ENCODE peak calls at places on chromosome 12, in seven cellular contexts. Y is IMR-90, V is psoas muscle, B is adrenal gland, E is tibial artery, I is PC-3, R is stomach. P is an unnamed sample.
A peak's percentile ranks its signal among the peaks of the same experiment; 100 is the strongest.

GRCh38 chr12:108650083-108650482 is 16.4 kb upstream of the SELPLG start:
- DNase-seq in Y (no peak), V (no peak), B (no peak), E (no peak), I (no peak), R (no peak), P (no peak)

GRCh38 chr12:67469666-67470065 is 178.9 kb upstream of the DYRK2 start:
- DNase-seq in Y (no peak), V (no peak), B (no peak), E (no peak), I (no peak), R (no peak), P (no peak)

GRCh38 chr12:50764861-50765324 is 992 bp downstream of the ATF1 start:
- DNase-seq in Y (peak; percentile 35), V (no peak), B (peak; percentile 63), E (no peak), I (peak; percentile 45), R (no peak), P (peak; percentile 39)

GRCh38 chr12:45660330-45660729 is 69.2 kb upstream of the ARID2 start:
- DNase-seq in Y (peak; percentile 79), V (no peak), B (peak; percentile 50), E (no peak), I (peak; percentile 91), R (peak; percentile 26), P (peak; percentile 43)

GRCh38 chr12:52660934-52661333 is 8.9 kb upstream of the KRT2 start:
- DNase-seq in Y (no peak), V (no peak), B (no peak), E (no peak), I (no peak), R (no peak), P (no peak)

GRCh38 chr12:47021298-47021697 is 58.1 kb upstream of the PCED1B start:
- DNase-seq in Y (peak; percentile 95), V (no peak), B (no peak), E (no peak), I (peak; percentile 97), R (no peak), P (peak; percentile 89)

GRCh38 chr12:18139989-18140596 is 50.1 kb upstream of the RERGL start:
- DNase-seq in Y (peak; percentile 27), V (no peak), B (no peak), E (no peak), I (peak; percentile 60), R (no peak), P (peak; percentile 38)

GRCh38 chr12:53530056-53530455 is 22.8 kb upstream of the NPFF start:
- DNase-seq in Y (no peak), V (no peak), B (no peak), E (no peak), I (no peak), R (no peak), P (no peak)

GRCh38 chr12:5467941-5468340 is 36.0 kb downstream of the NTF3 start:
- DNase-seq in Y (peak; percentile 73), V (no peak), B (no peak), E (no peak), I (no peak), R (no peak), P (no peak)

GRCh38 chr12:109857715-109858114 is 22.6 kb downstream of the GLTP start:
- DNase-seq in Y (no peak), V (no peak), B (no peak), E (no peak), I (no peak), R (no peak), P (no peak)

GRCh38 chr12:31521972-31522371 is 69.0 kb downstream of the DENND5B start:
- DNase-seq in Y (peak; percentile 54), V (no peak), B (no peak), E (no peak), I (no peak), R (no peak), P (no peak)

GRCh38 chr12:78863482-78864427 is 819 bp upstream of the SYT1 start:
- DNase-seq in Y (peak; percentile 39), V (peak; percentile 40), B (peak; percentile 23), E (no peak), I (peak; percentile 53), R (no peak), P (peak; percentile 6)

GRCh38 chr12:105754313-105754712 is 384.4 kb downstream of the NUAK1 start:
- DNase-seq in Y (no peak), V (no peak), B (no peak), E (no peak), I (no peak), R (no peak), P (no peak)

GRCh38 chr12:51062631-51063397 is 14.7 kb downstream of the LETMD1 start:
- DNase-seq in Y (no peak), V (no peak), B (no peak), E (no peak), I (no peak), R (no peak), P (no peak)

GRCh38 chr12:25236190-25236589 is 14.5 kb downstream of the KRAS start:
- DNase-seq in Y (peak; percentile 36), V (no peak), B (peak; percentile 32), E (no peak), I (no peak), R (no peak), P (peak; percentile 8)

GRCh38 chr12:64006211-64006610 is 161.7 kb downstream of the SRGAP1 start:
- DNase-seq in Y (peak; percentile 70), V (no peak), B (no peak), E (no peak), I (no peak), R (no peak), P (peak; percentile 80)

GRCh38 chr12:57793920-57794319 is 11.3 kb downstream of the TSFM start:
- DNase-seq in Y (peak; percentile 90), V (no peak), B (no peak), E (no peak), I (peak; percentile 82), R (no peak), P (peak; percentile 79)

GRCh38 chr12:68081561-68081960 is 78.0 kb downstream of the IFNG start:
- DNase-seq in Y (no peak), V (no peak), B (no peak), E (no peak), I (no peak), R (no peak), P (no peak)

GRCh38 chr12:105107497-105108371 is at the start of gene WASHC4:
- DNase-seq in Y (peak; percentile 85), V (peak; percentile 97), B (peak; percentile 95), E (peak; percentile 95), I (peak; percentile 97), R (peak; percentile 94), P (peak; percentile 89)

GRCh38 chr12:102526701-102527100 is 46.3 kb upstream of the IGF1 start:
- DNase-seq in Y (peak; percentile 57), V (no peak), B (no peak), E (no peak), I (no peak), R (no peak), P (peak; percentile 41)

GRCh38 chr12:51926718-51927117 is 19.4 kb downstream of the ACVRL1 start:
- DNase-seq in Y (peak; percentile 42), V (no peak), B (no peak), E (no peak), I (peak; percentile 69), R (peak; percentile 75), P (peak; percentile 26)

GRCh38 chr12:108989381-108989780 is 31.5 kb downstream of the SVOP start:
- DNase-seq in Y (no peak), V (no peak), B (no peak), E (no peak), I (no peak), R (no peak), P (no peak)

GRCh38 chr12:52739963-52740362 is 36.6 kb upstream of the KRT77 start:
- DNase-seq in Y (no peak), V (no peak), B (no peak), E (no peak), I (peak; percentile 43), R (no peak), P (no peak)

GRCh38 chr12:22287776-22288621 is 46.5 kb downstream of the ST8SIA1 start:
- DNase-seq in Y (peak; percentile 70), V (no peak), B (no peak), E (no peak), I (no peak), R (no peak), P (peak; percentile 55)

GRCh38 chr12:76158518-76159321 is 74.2 kb upstream of the NAP1L1 start:
- DNase-seq in Y (peak; percentile 84), V (peak; percentile 53), B (peak; percentile 79), E (peak; percentile 21), I (peak; percentile 80), R (peak; percentile 55), P (peak; percentile 93)

GRCh38 chr12:56645201-56645716 is 525 bp downstream of the ATP5F1B start:
- DNase-seq in Y (no peak), V (peak; percentile 61), B (peak; percentile 60), E (peak; percentile 34), I (no peak), R (no peak), P (no peak)

GRCh38 chr12:15013634-15014169 is 40.9 kb downstream of the PDE6H start:
- DNase-seq in Y (no peak), V (no peak), B (no peak), E (no peak), I (no peak), R (no peak), P (no peak)

GRCh38 chr12:15015121-15015520 is 42.3 kb downstream of the PDE6H start:
- DNase-seq in Y (no peak), V (no peak), B (no peak), E (no peak), I (no peak), R (no peak), P (no peak)

GRCh38 chr12:15014708-15015107 is 41.9 kb downstream of the PDE6H start:
- DNase-seq in Y (no peak), V (no peak), B (no peak), E (no peak), I (peak; percentile 5), R (no peak), P (no peak)

GRCh38 chr12:15011162-15011561 is 38.3 kb downstream of the PDE6H start:
- DNase-seq in Y (no peak), V (no peak), B (no peak), E (no peak), I (peak; percentile 29), R (no peak), P (no peak)
- TF ChIP-seq CTCF in Y (no peak), V (no peak), B (no peak), E (no peak), I (peak; percentile 36), R (no peak), P (peak; percentile 20)

GRCh38 chr12:124861492-124861891 is 2.2 kb downstream of the SCARB1 start:
- DNase-seq in Y (no peak), V (peak; percentile 76), B (peak; percentile 90), E (peak; percentile 62), I (peak; percentile 28), R (no peak), P (peak; percentile 22)
- H3K4me3 ChIP-seq in Y (no peak overlapping the region), V (no peak overlapping the region), B (no peak overlapping the region), E (no peak overlapping the region), I (peak overlapping the region; percentile 92), R (no peak overlapping the region), P (no peak overlapping the region)

DNA sequence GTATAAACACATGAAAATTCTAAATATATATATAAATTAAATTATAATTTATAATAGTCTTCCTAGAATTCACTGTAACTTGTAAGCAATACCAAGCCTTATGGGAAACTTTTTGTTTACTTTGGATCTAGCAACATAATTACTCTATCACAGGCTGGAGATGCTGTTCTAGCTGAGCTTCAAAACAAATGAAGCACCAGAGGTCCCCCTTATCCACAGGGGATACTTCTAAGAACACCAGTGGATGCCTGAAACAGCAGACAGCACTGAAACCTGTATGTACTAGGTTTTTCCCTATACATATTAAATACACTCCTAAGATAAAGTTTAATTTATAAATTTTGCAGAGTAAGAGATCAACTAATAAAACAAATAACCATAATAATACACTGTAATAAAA is 96.6 kb downstream of the CDK17 start:
- DNase-seq in Y (no peak), V (no peak), B (no peak), E (no peak), I (no peak), R (no peak), P (no peak)
- TF ChIP-seq CTCF in Y (no peak), V (no peak), B (no peak), E (no peak), I (no peak), R (no peak), P (no peak)

GRCh38 chr12:115354476-115354890 is 670.5 kb upstream of the TBX3 start:
- DNase-seq in Y (peak; percentile 16), V (no peak), B (no peak), E (no peak), I (no peak), R (no peak), P (peak; percentile 3)
- H3K4me3 ChIP-seq in Y (peak overlapping the region; percentile 49), V (no peak overlapping the region), B (no peak overlapping the region), E (peak overlapping the region; percentile 49), I (peak overlapping the region; percentile 68), R (peak overlapping the region; percentile 38), P (peak overlapping the region; percentile 66)

P was measured in AG10803.